ENCODE peak calls at places on chromosomes 2 and 18, in eight cellular contexts. A is AG04450, W is Calu3, N is ELF-1, S is skeletal muscle cell, U is mesothelial cell of epicardium, Y is NCI-H1092, R is Peyer's patch. B is an unnamed sample.

GRCh38 chr18:64949885-64950284 is 800.9 kb upstream of the CDH7 start:
- DNase-seq in A (no peak), W (no peak), N (no peak), S (no peak), U (no peak), Y (no peak), R (no peak), B (no peak)

GRCh38 chr2:35204325-35204724 is 1151.3 kb upstream of the CRIM1 start:
- DNase-seq in A (no peak), W (no peak), N (no peak), S (no peak), U (no peak), Y (no peak), R (no peak), B (no peak)

GRCh38 chr2:120749506-120750431 is 14.1 kb downstream of the GLI2 start:
- DNase-seq in A (no peak), W (no peak), N (peak), S (no peak), U (peak), Y (no peak), R (no peak), B (peak)

GRCh38 chr18:48073231-48073930 is 142.9 kb upstream of the SMAD2 start:
- DNase-seq in A (no peak), W (no peak), N (no peak), S (no peak), U (no peak), Y (no peak), R (no peak), B (no peak)

GRCh38 chr2:96321230-96322103 is 3.6 kb upstream of the ITPRIPL1 start:
- DNase-seq in A (no peak), W (peak), N (peak), S (no peak), U (peak), Y (peak), R (peak), B (peak)

GRCh38 chr2:8594731-8595427 is 87.0 kb upstream of the ID2 start:
- DNase-seq in A (no peak), W (no peak), N (no peak), S (no peak), U (no peak), Y (no peak), R (no peak), B (no peak)

GRCh38 chr18:75407468-75408437 is 19.8 kb downstream of the SMIM21 start:
- DNase-seq in A (peak), W (no peak), N (peak), S (peak), U (no peak), Y (no peak), R (no peak), B (no peak)

GRCh38 chr18:9710037-9710436 is 1.9 kb downstream of the RAB31 start:
- DNase-seq in A (no peak), W (no peak), N (no peak), S (no peak), U (no peak), Y (no peak), R (no peak), B (no peak)

GRCh38 chr2:239225921-239226561 is 174.8 kb downstream of the HDAC4 start:
- DNase-seq in A (peak), W (no peak), N (no peak), S (peak), U (no peak), Y (no peak), R (no peak), B (peak)

GRCh38 chr2:241842620-241843211 is 16.0 kb downstream of the PDCD1 start:
- DNase-seq in A (no peak), W (no peak), N (no peak), S (no peak), U (no peak), Y (no peak), R (peak), B (no peak)

GRCh38 chr2:108455571-108455970 is 6.6 kb downstream of the GCC2 start:
- DNase-seq in A (no peak), W (no peak), N (no peak), S (no peak), U (no peak), Y (no peak), R (no peak), B (no peak)

GRCh38 chr2:84946204-84947009 is 24.6 kb upstream of the KCMF1 start:
- DNase-seq in A (no peak), W (peak), N (no peak), S (peak), U (no peak), Y (no peak), R (peak), B (no peak)

GRCh38 chr2:96824079-96824870 is 8.2 kb downstream of the CNNM3 start:
- DNase-seq in A (peak), W (no peak), N (no peak), S (no peak), U (no peak), Y (no peak), R (no peak), B (no peak)

GRCh38 chr2:15628899-15629855 is 37.5 kb downstream of the DDX1 start:
- DNase-seq in A (no peak), W (no peak), N (no peak), S (no peak), U (no peak), Y (no peak), R (no peak), B (no peak)

GRCh38 chr18:25237571-25238267 is 114.2 kb downstream of the ZNF521 start:
- DNase-seq in A (no peak), W (no peak), N (no peak), S (no peak), U (no peak), Y (no peak), R (no peak), B (no peak)

GRCh38 chr2:96427917-96428316 is 77.2 kb downstream of the NEURL3 start:
- DNase-seq in A (no peak), W (peak), N (no peak), S (peak), U (no peak), Y (no peak), R (no peak), B (no peak)

GRCh38 chr18:57397440-57397839 is 37.7 kb upstream of the ONECUT2 start:
- DNase-seq in A (no peak), W (peak), N (no peak), S (peak), U (no peak), Y (no peak), R (no peak), B (peak)

GRCh38 chr2:240642061-240642805 is 17.0 kb downstream of the GPR35 start:
- DNase-seq in A (no peak), W (no peak), N (no peak), S (no peak), U (peak), Y (no peak), R (no peak), B (no peak)